ENCODE peak calls at places on chromosomes 6 and 20, in ten cellular contexts. One of them, this sample, is unnamed.

GRCh38 chr20:22717466-22717865 is 133.1 kb upstream of the FOXA2 start:
- DNase-seq in IMR-90: no peak
- DNase-seq in breast epithelium: no peak
- DNase-seq in OCI-LY7: no peak
- DNase-seq in H1: no peak
- DNase-seq in PC-3: peak; percentile 18
- DNase-seq in hepatocyte: peak; percentile 79
- DNase-seq in GM12878: no peak
- DNase-seq in stomach: peak; percentile 32
- DNase-seq in tibial nerve: no peak
- DNase-seq in this sample: no peak

GRCh38 chr20:4601630-4602296 is 119.9 kb upstream of the PRND start:
- DNase-seq in GM12878: no peak
- DNase-seq in OCI-LY7: no peak
- DNase-seq in stomach: no peak
- DNase-seq in IMR-90: no peak
- DNase-seq in tibial nerve: no peak
- DNase-seq in PC-3: peak; percentile 94
- DNase-seq in H1: no peak
- DNase-seq in hepatocyte: no peak
- DNase-seq in breast epithelium: no peak
- DNase-seq in this sample: no peak

GRCh38 chr20:59047938-59048680 is 5.5 kb upstream of the PRELID3B start:
- DNase-seq in GM12878: no peak
- DNase-seq in breast epithelium: no peak
- DNase-seq in stomach: no peak
- DNase-seq in PC-3: peak; percentile 96
- DNase-seq in hepatocyte: peak; percentile 85
- DNase-seq in tibial nerve: no peak
- DNase-seq in H1: no peak
- DNase-seq in OCI-LY7: no peak
- DNase-seq in IMR-90: peak; percentile 21
- DNase-seq in this sample: no peak

GRCh38 chr6:113734886-113735481 is 122.2 kb upstream of the MARCKS start:
- DNase-seq in H1: peak; percentile 14
- DNase-seq in tibial nerve: no peak
- DNase-seq in hepatocyte: no peak
- DNase-seq in breast epithelium: no peak
- DNase-seq in stomach: no peak
- DNase-seq in PC-3: no peak
- DNase-seq in OCI-LY7: no peak
- DNase-seq in IMR-90: peak; percentile 45
- DNase-seq in GM12878: no peak
- DNase-seq in this sample: no peak

GRCh38 chr6:130760006-130760405 is 67.2 kb upstream of the SMLR1 start:
- DNase-seq in hepatocyte: peak; percentile 33
- DNase-seq in breast epithelium: no peak
- DNase-seq in tibial nerve: no peak
- DNase-seq in GM12878: no peak
- DNase-seq in PC-3: peak; percentile 66
- DNase-seq in H1: peak; percentile 49
- DNase-seq in OCI-LY7: peak; percentile 3
- DNase-seq in IMR-90: peak; percentile 61
- DNase-seq in stomach: no peak
- DNase-seq in this sample: no peak

GRCh38 chr6:14286144-14286543 is 168.6 kb downstream of the CD83 start:
- DNase-seq in hepatocyte: no peak
- DNase-seq in GM12878: no peak
- DNase-seq in H1: peak; percentile 42
- DNase-seq in PC-3: peak; percentile 85
- DNase-seq in IMR-90: peak; percentile 90
- DNase-seq in OCI-LY7: no peak
- DNase-seq in stomach: no peak
- DNase-seq in tibial nerve: no peak
- DNase-seq in breast epithelium: no peak
- DNase-seq in this sample: no peak

GRCh38 chr6:163813979-163814493 is 399.5 kb downstream of the QKI start:
- DNase-seq in tibial nerve: no peak
- DNase-seq in OCI-LY7: peak; percentile 28
- DNase-seq in H1: no peak
- DNase-seq in hepatocyte: no peak
- DNase-seq in PC-3: no peak
- DNase-seq in breast epithelium: no peak
- DNase-seq in IMR-90: no peak
- DNase-seq in stomach: no peak
- DNase-seq in GM12878: peak; percentile 9
- DNase-seq in this sample: no peak

GRCh38 chr6:17469006-17469972 is 75.9 kb downstream of the CAP2 start:
- DNase-seq in IMR-90: no peak
- DNase-seq in breast epithelium: no peak
- DNase-seq in PC-3: no peak
- DNase-seq in GM12878: no peak
- DNase-seq in hepatocyte: no peak
- DNase-seq in OCI-LY7: no peak
- DNase-seq in H1: peak; percentile 29
- DNase-seq in tibial nerve: no peak
- DNase-seq in stomach: no peak
- DNase-seq in this sample: no peak

GRCh38 chr20:58719971-58720371 is 27.4 kb downstream of the NPEPL1 start:
- DNase-seq in breast epithelium: peak; percentile 41
- DNase-seq in stomach: peak; percentile 16
- DNase-seq in IMR-90: no peak
- DNase-seq in OCI-LY7: no peak
- DNase-seq in tibial nerve: no peak
- DNase-seq in H1: peak; percentile 43
- DNase-seq in GM12878: no peak
- DNase-seq in PC-3: peak; percentile 12
- DNase-seq in hepatocyte: peak; percentile 3
- DNase-seq in this sample: no peak

GRCh38 chr20:63129376-63129965 is 86.5 kb downstream of the YTHDF1 start:
- DNase-seq in tibial nerve: no peak
- DNase-seq in stomach: no peak
- DNase-seq in IMR-90: no peak
- DNase-seq in GM12878: no peak
- DNase-seq in breast epithelium: peak; percentile 12
- DNase-seq in H1: no peak
- DNase-seq in OCI-LY7: no peak
- DNase-seq in hepatocyte: no peak
- DNase-seq in PC-3: peak; percentile 22
- DNase-seq in this sample: no peak

GRCh38 chr6:138546733-138547185 is 47.5 kb upstream of the NHSL1 start:
- DNase-seq in hepatocyte: peak; percentile 6
- DNase-seq in IMR-90: peak; percentile 67
- DNase-seq in stomach: no peak
- DNase-seq in breast epithelium: no peak
- DNase-seq in GM12878: no peak
- DNase-seq in OCI-LY7: no peak
- DNase-seq in PC-3: peak; percentile 13
- DNase-seq in tibial nerve: no peak
- DNase-seq in H1: no peak
- DNase-seq in this sample: no peak

GRCh38 chr20:33191484-33191883 is 23.5 kb downstream of the BPIFA2 start:
- DNase-seq in PC-3: peak; percentile 5
- DNase-seq in breast epithelium: no peak
- DNase-seq in stomach: no peak
- DNase-seq in tibial nerve: no peak
- DNase-seq in H1: no peak
- DNase-seq in IMR-90: no peak
- DNase-seq in hepatocyte: no peak
- DNase-seq in OCI-LY7: no peak
- DNase-seq in GM12878: no peak
- DNase-seq in this sample: no peak

GRCh38 chr6:89385156-89385667 is 26.9 kb downstream of the RRAGD start:
- DNase-seq in hepatocyte: no peak
- DNase-seq in PC-3: peak; percentile 66
- DNase-seq in H1: peak; percentile 37
- DNase-seq in stomach: no peak
- DNase-seq in GM12878: peak; percentile 51
- DNase-seq in OCI-LY7: no peak
- DNase-seq in breast epithelium: no peak
- DNase-seq in tibial nerve: no peak
- DNase-seq in IMR-90: no peak
- DNase-seq in this sample: no peak

GRCh38 chr6:89385846-89386245 is 26.2 kb downstream of the RRAGD start:
- DNase-seq in OCI-LY7: peak; percentile 63
- DNase-seq in IMR-90: no peak
- DNase-seq in GM12878: no peak
- DNase-seq in PC-3: no peak
- DNase-seq in stomach: no peak
- DNase-seq in hepatocyte: no peak
- DNase-seq in breast epithelium: no peak
- DNase-seq in H1: peak; percentile 32
- DNase-seq in tibial nerve: no peak
- DNase-seq in this sample: no peak

GRCh38 chr6:89386917-89387491 is 25.1 kb downstream of the RRAGD start:
- DNase-seq in IMR-90: no peak
- DNase-seq in tibial nerve: no peak
- DNase-seq in H1: peak; percentile 17
- DNase-seq in hepatocyte: no peak
- DNase-seq in breast epithelium: no peak
- DNase-seq in GM12878: peak; percentile 41
- DNase-seq in OCI-LY7: no peak
- DNase-seq in stomach: no peak
- DNase-seq in PC-3: no peak
- DNase-seq in this sample: no peak

GRCh38 chr6:89388846-89389245 is 23.2 kb downstream of the RRAGD start:
- DNase-seq in tibial nerve: no peak
- DNase-seq in GM12878: no peak
- DNase-seq in IMR-90: no peak
- DNase-seq in stomach: no peak
- DNase-seq in OCI-LY7: no peak
- DNase-seq in H1: no peak
- DNase-seq in breast epithelium: no peak
- DNase-seq in PC-3: no peak
- DNase-seq in hepatocyte: no peak
- DNase-seq in this sample: no peak

GRCh38 chr6:89387516-89388222 is 24.4 kb downstream of the RRAGD start:
- DNase-seq in hepatocyte: no peak
- DNase-seq in breast epithelium: no peak
- DNase-seq in PC-3: no peak
- DNase-seq in H1: peak; percentile 29
- DNase-seq in tibial nerve: no peak
- DNase-seq in IMR-90: no peak
- DNase-seq in OCI-LY7: peak; percentile 90
- DNase-seq in GM12878: peak; percentile 95
- DNase-seq in stomach: no peak
- DNase-seq in this sample: no peak
- H3K4me3 ChIP-seq in hepatocyte: no peak overlapping the region
- H3K4me3 ChIP-seq in breast epithelium: no peak overlapping the region
- H3K4me3 ChIP-seq in PC-3: no peak overlapping the region
- H3K4me3 ChIP-seq in H1: no peak overlapping the region
- H3K4me3 ChIP-seq in tibial nerve: no peak overlapping the region
- H3K4me3 ChIP-seq in IMR-90: no peak overlapping the region
- H3K4me3 ChIP-seq in OCI-LY7: peak overlapping the region; percentile 56
- H3K4me3 ChIP-seq in GM12878: peak overlapping the region; percentile 48
- H3K4me3 ChIP-seq in stomach: no peak overlapping the region
- H3K4me3 ChIP-seq in this sample: no peak overlapping the region

DNA sequence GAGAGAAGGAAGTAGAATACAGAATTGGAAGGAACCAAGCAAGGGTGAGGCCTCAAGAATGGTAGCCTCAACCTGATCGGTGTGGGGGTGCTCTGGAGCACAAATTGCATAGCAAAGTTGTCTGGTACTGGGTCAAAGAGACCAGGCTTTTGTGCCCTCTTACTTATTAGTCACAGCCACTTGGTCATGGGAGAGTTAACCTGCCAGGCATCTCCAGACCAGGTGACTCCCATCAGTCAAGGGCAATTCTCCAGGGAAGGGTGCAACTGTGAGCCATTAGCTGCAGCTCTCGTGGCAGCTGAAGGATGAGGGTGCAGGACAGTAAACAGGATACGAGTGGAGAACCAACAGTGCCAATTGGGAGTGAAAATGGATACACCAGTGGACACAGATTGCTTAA is 47.7 kb upstream of the PLCB4 start:
- DNase-seq in OCI-LY7: no peak
- DNase-seq in breast epithelium: no peak
- DNase-seq in stomach: no peak
- DNase-seq in tibial nerve: no peak
- DNase-seq in GM12878: no peak
- DNase-seq in hepatocyte: no peak
- DNase-seq in IMR-90: no peak
- DNase-seq in PC-3: no peak
- DNase-seq in H1: no peak
- DNase-seq in this sample: no peak
- TF ChIP-seq CTCF in OCI-LY7: no peak
- TF ChIP-seq CTCF in breast epithelium: no peak
- TF ChIP-seq CTCF in stomach: no peak
- TF ChIP-seq CTCF in tibial nerve: no peak
- TF ChIP-seq CTCF in GM12878: no peak
- TF ChIP-seq CTCF in hepatocyte: no peak
- TF ChIP-seq CTCF in IMR-90: no peak
- TF ChIP-seq CTCF in PC-3: no peak
- TF ChIP-seq CTCF in H1: no peak
- TF ChIP-seq CTCF in this sample: no peak

DNA sequence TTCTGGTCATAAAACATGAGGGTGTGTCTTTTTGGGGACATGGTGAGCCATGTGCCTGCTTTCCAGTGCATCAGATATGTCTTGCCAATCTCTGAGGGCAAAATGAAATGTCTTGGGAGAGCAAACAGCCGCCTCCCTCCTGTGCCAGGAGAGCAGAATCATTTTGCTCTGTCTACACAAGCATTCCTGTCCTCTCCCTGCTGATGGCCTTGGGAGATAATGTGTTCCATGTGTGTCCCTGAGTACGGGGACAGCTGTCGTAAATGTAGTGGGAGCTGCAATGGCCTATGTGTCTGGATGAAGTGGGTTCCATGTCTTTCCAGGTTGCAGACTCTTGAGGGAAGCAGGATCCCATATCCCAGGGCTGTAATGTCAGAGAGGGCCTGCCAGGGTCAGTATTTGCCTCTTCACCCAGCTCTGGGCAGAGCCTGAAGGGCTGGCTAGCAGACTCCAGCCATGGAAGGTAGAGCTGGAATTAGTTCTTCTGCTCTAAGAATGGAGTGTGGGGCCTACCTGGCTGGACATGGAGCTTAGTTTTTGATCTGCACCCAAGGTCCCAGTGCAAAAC is 40.4 kb downstream of the MAFB start:
- DNase-seq in tibial nerve: no peak
- DNase-seq in PC-3: no peak
- DNase-seq in OCI-LY7: no peak
- DNase-seq in hepatocyte: peak; percentile 25
- DNase-seq in stomach: no peak
- DNase-seq in breast epithelium: no peak
- DNase-seq in H1: no peak
- DNase-seq in GM12878: no peak
- DNase-seq in IMR-90: no peak
- DNase-seq in this sample: no peak
- H3K27ac ChIP-seq in tibial nerve: no peak overlapping the region
- H3K27ac ChIP-seq in PC-3: no peak overlapping the region
- H3K27ac ChIP-seq in OCI-LY7: no peak overlapping the region
- H3K27ac ChIP-seq in hepatocyte: no peak overlapping the region
- H3K27ac ChIP-seq in stomach: no peak overlapping the region
- H3K27ac ChIP-seq in breast epithelium: no peak overlapping the region
- H3K27ac ChIP-seq in H1: no peak overlapping the region
- H3K27ac ChIP-seq in GM12878: no peak overlapping the region
- H3K27ac ChIP-seq in IMR-90: no peak overlapping the region
- H3K27ac ChIP-seq in this sample: no peak overlapping the region

DNA sequence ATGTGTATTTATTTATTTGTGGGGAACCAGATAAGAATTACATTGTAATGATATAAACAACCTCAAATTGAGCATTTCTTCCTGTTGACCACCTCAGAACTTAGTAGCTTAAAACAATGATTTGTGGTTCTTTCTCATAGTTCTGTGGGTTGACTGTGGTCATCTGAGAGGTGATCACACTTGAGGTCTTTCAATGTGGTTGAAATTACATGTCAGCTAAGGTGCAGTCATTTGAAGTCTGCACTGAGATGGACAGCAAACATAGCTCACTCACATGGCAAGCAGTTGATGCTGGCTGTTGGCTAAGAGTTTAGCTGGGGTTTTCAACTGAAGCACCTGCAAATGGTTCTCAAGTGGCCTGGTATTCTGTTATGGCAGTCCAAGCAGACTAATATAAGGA is 436.7 kb upstream of the MAP3K7 start:
- DNase-seq in H1: no peak
- DNase-seq in PC-3: no peak
- DNase-seq in hepatocyte: no peak
- DNase-seq in GM12878: no peak
- DNase-seq in tibial nerve: no peak
- DNase-seq in stomach: no peak
- DNase-seq in IMR-90: no peak
- DNase-seq in breast epithelium: no peak
- DNase-seq in OCI-LY7: no peak
- DNase-seq in this sample: no peak
- H3K4me3 ChIP-seq in H1: no peak overlapping the region
- H3K4me3 ChIP-seq in PC-3: no peak overlapping the region
- H3K4me3 ChIP-seq in hepatocyte: no peak overlapping the region
- H3K4me3 ChIP-seq in GM12878: no peak overlapping the region
- H3K4me3 ChIP-seq in tibial nerve: no peak overlapping the region
- H3K4me3 ChIP-seq in stomach: no peak overlapping the region
- H3K4me3 ChIP-seq in IMR-90: no peak overlapping the region
- H3K4me3 ChIP-seq in breast epithelium: no peak overlapping the region
- H3K4me3 ChIP-seq in OCI-LY7: no peak overlapping the region
- H3K4me3 ChIP-seq in this sample: no peak overlapping the region

This sample was measured in coronary artery.